ENCODE peak calls at places on chromosomes 11 and 22, in six cellular contexts. O, C, L, P, H and R are unnamed samples.

GRCh38 chr11:68839953-68840641 is 1.6 kb downstream of the CPT1A start:
- DNase-seq in L (no peak), H (no peak), C (no peak), P (no peak), O (no peak), R (no peak)

GRCh38 chr11:126113515-126113957 is 50.9 kb upstream of the CDON start:
- DNase-seq in C (no peak), O (peak), P (peak), L (peak), H (no peak), R (peak)

GRCh38 chr11:15149050-15149449 is 34.3 kb downstream of the INSC start:
- DNase-seq in P (no peak), L (no peak), O (no peak), C (no peak), H (no peak), R (no peak)

GRCh38 chr22:20531404-20532181 is 24.2 kb downstream of the MED15 start:
- DNase-seq in O (peak), H (no peak), P (peak), C (peak), L (peak), R (peak)

GRCh38 chr11:1458340-1459218 is 28.0 kb downstream of the MOB2 start:
- DNase-seq in C (no peak), P (peak), O (no peak), L (peak), H (no peak), R (peak)

GRCh38 chr11:13884159-13884799 is 78.2 kb upstream of the SPON1 start:
- DNase-seq in C (no peak), P (no peak), L (no peak), H (no peak), O (no peak), R (no peak)

GRCh38 chr11:85464283-85464682 is 162.9 kb downstream of the DLG2 start:
- DNase-seq in H (no peak), O (no peak), L (no peak), P (no peak), C (no peak), R (no peak)

GRCh38 chr11:6526411-6527135 is 29.5 kb downstream of the DNHD1 start:
- DNase-seq in C (no peak), P (no peak), O (no peak), H (no peak), L (no peak), R (no peak)

GRCh38 chr11:12216542-12217422 is 106.4 kb downstream of the MICAL2 start:
- DNase-seq in H (no peak), C (no peak), P (no peak), O (no peak), L (peak), R (peak)

GRCh38 chr22:19290400-19291217 is 910 bp downstream of the CLTCL1 start:
- DNase-seq in O (peak), L (peak), H (no peak), C (no peak), P (peak), R (peak)

GRCh38 chr22:23398701-23399366 is 181.3 kb downstream of the IGLL1 start:
- DNase-seq in C (no peak), P (no peak), H (no peak), O (no peak), L (no peak), R (no peak)

GRCh38 chr22:46108564-46109473 is 41.5 kb upstream of the PPARA start:
- DNase-seq in L (peak), C (no peak), H (no peak), P (peak), O (peak), R (peak)

GRCh38 chr11:73393479-73394415 is 17.5 kb downstream of the RELT start:
- DNase-seq in H (peak), P (peak), C (peak), O (peak), L (peak), R (peak)

GRCh38 chr11:20049231-20049630 is 111.0 kb downstream of the DBX1 start:
- DNase-seq in L (no peak), O (no peak), H (no peak), C (no peak), P (peak), R (no peak)

GRCh38 chr11:9853929-9854557 is 190.2 kb downstream of the SWAP70 start:
- DNase-seq in L (no peak), H (no peak), C (no peak), P (no peak), O (no peak), R (no peak)

GRCh38 chr11:9004310-9004945 is 627 bp upstream of the NRIP3 start:
- DNase-seq in O (no peak), L (peak), H (no peak), C (peak), P (peak), R (peak)

GRCh38 chr11:34756591-34756990 is 135.7 kb downstream of the EHF start:
- DNase-seq in O (no peak), C (no peak), P (no peak), L (no peak), H (no peak), R (no peak)

GRCh38 chr11:73359930-73360742 is 16.1 kb upstream of the RELT start:
- DNase-seq in L (no peak), P (no peak), C (no peak), O (no peak), H (peak), R (no peak)

GRCh38 chr22:42743501-42743991 is 22.9 kb upstream of the A4GALT start:
- DNase-seq in P (peak), O (no peak), C (no peak), H (no peak), L (peak), R (peak)

GRCh38 chr11:67398661-67399563 is 2.7 kb downstream of the PPP1CA start:
- DNase-seq in H (no peak), L (no peak), P (no peak), O (no peak), C (no peak), R (no peak)

GRCh38 chr22:38869663-38870062 is 2.4 kb downstream of the CBX6 start:
- DNase-seq in O (no peak), H (no peak), L (no peak), P (no peak), C (no peak), R (no peak)